ENCODE peak calls at places on chromosomes 7 and 10, in five cellular contexts. J is lower leg skin, O is astrocyte of the spinal cord, U is DMS153, L is SK-MEL-5. V is an unnamed sample.

GRCh38 chr7:39613577-39613976 is 9.8 kb upstream of the RALA start:
- DNase-seq in J (no peak), L (no peak), O (no peak), U (no peak), V (no peak)

GRCh38 chr10:94992811-94993210 is 54.4 kb downstream of the CYP2C9 start:
- DNase-seq in U (no peak), J (no peak), O (no peak), L (no peak), V (no peak)

GRCh38 chr10:69451784-69452251 is 553 bp downstream of the TSPAN15 start:
- DNase-seq in J (no peak), U (peak), L (no peak), O (no peak), V (no peak)

GRCh38 chr10:124539935-124540641 is 78.5 kb downstream of the LHPP start:
- DNase-seq in O (peak), L (peak), U (no peak), J (peak), V (no peak)

GRCh38 chr10:31939797-31940708 is 11.4 kb upstream of the ARHGAP12 start:
- DNase-seq in O (peak), L (no peak), U (no peak), J (no peak), V (no peak)

GRCh38 chr7:106824458-106824857 is 40.6 kb upstream of the PIK3CG start:
- DNase-seq in O (peak), J (no peak), L (peak), U (no peak), V (no peak)

GRCh38 chr10:70799124-70799523 is 13.9 kb upstream of the TBATA start:
- DNase-seq in U (no peak), O (no peak), L (no peak), J (no peak), V (peak)

GRCh38 chr10:116557305-116557880 is 11.7 kb downstream of the PNLIP start:
- DNase-seq in J (no peak), U (no peak), O (no peak), L (no peak), V (no peak)

GRCh38 chr7:360454-361100 is 70.6 kb downstream of the FOXL3 start:
- DNase-seq in L (no peak), J (no peak), O (no peak), U (no peak), V (no peak)

GRCh38 chr7:107145072-107145838 is 23.5 kb upstream of the HBP1 start:
- DNase-seq in L (no peak), J (no peak), O (no peak), U (no peak), V (no peak)

GRCh38 chr10:784377-784758 is 94.9 kb upstream of the DIP2C start:
- DNase-seq in O (no peak), L (no peak), J (peak), U (no peak), V (no peak)

GRCh38 chr10:110081914-110082313 is 74.1 kb downstream of the ADD3 start:
- DNase-seq in L (peak), U (peak), O (peak), J (no peak), V (no peak)

GRCh38 chr7:138099813-138100212 is 23.6 kb downstream of the AKR1D1 start:
- DNase-seq in L (no peak), O (no peak), U (no peak), J (no peak), V (no peak)

GRCh38 chr7:47326808-47327207 is 255.1 kb downstream of the TNS3 start:
- DNase-seq in L (no peak), O (peak), U (no peak), J (peak), V (no peak)

GRCh38 chr10:71204746-71205145 is 7.6 kb upstream of the UNC5B start:
- DNase-seq in J (no peak), L (no peak), U (no peak), O (no peak), V (no peak)

GRCh38 chr7:77406421-77406820 is 9.7 kb downstream of the GSAP start:
- DNase-seq in J (no peak), U (no peak), L (no peak), O (no peak), V (no peak)

GRCh38 chr7:69695998-69696657 is 97.9 kb downstream of the AUTS2 start:
- DNase-seq in L (no peak), O (no peak), J (no peak), U (no peak), V (no peak)

GRCh38 chr7:129228633-129229032 is 3.8 kb downstream of the AHCYL2 start:
- DNase-seq in J (no peak), L (no peak), U (no peak), O (no peak), V (no peak)

GRCh38 chr7:134750083-134751062 is 29.1 kb upstream of the CALD1 start:
- DNase-seq in O (no peak), L (peak), U (no peak), J (no peak), V (no peak)

GRCh38 chr10:31121797-31122586 is 90.3 kb upstream of the ZNF438 start:
- DNase-seq in J (no peak), L (no peak), U (no peak), O (no peak), V (no peak)

GRCh38 chr10:58554316-58554715 is 41.6 kb downstream of the BICC1 start:
- DNase-seq in J (no peak), L (no peak), U (no peak), O (no peak), V (no peak)